ENCODE peak calls at places on chromosomes 16 and 17, in ten cellular contexts. One of them, this sample, is unnamed.
A peak's percentile ranks its signal among the peaks of the same experiment; 100 is the strongest.

GRCh38 chr16:610513-611381 is 20.0 kb upstream of the WFIKKN1 start:
- DNase-seq in HT-29: no peak
- DNase-seq in activated gamma-delta T cell treated with Interleukin-2 at 50 U/mL for 16 hours: peak; percentile 41
- DNase-seq in endothelial cell: peak; percentile 75
- DNase-seq in Panc1: no peak
- DNase-seq in neural crest cell: no peak
- DNase-seq in GM23248: peak; percentile 52
- DNase-seq in HuH-7: peak; percentile 59
- DNase-seq in progenitor cell of endocrine pancreas: no peak
- DNase-seq in NCI-H1105: no peak
- DNase-seq in this sample: no peak

GRCh38 chr17:7582401-7583252 is 1.0 kb upstream of the MPDU1 start:
- DNase-seq in activated gamma-delta T cell treated with Interleukin-2 at 50 U/mL for 16 hours: no peak
- DNase-seq in NCI-H1105: peak; percentile 11
- DNase-seq in neural crest cell: no peak
- DNase-seq in progenitor cell of endocrine pancreas: no peak
- DNase-seq in Panc1: no peak
- DNase-seq in GM23248: no peak
- DNase-seq in HT-29: no peak
- DNase-seq in HuH-7: no peak
- DNase-seq in endothelial cell: no peak
- DNase-seq in this sample: no peak

GRCh38 chr17:17151962-17152361 is 54.2 kb downstream of the PLD6 start:
- DNase-seq in Panc1: peak; percentile 63
- DNase-seq in endothelial cell: no peak
- DNase-seq in NCI-H1105: no peak
- DNase-seq in HuH-7: no peak
- DNase-seq in progenitor cell of endocrine pancreas: no peak
- DNase-seq in GM23248: peak; percentile 100
- DNase-seq in activated gamma-delta T cell treated with Interleukin-2 at 50 U/mL for 16 hours: peak; percentile 47
- DNase-seq in neural crest cell: no peak
- DNase-seq in HT-29: no peak
- DNase-seq in this sample: no peak

GRCh38 chr16:86818701-86819522 is 240.6 kb downstream of the FOXL1 start:
- DNase-seq in HT-29: no peak
- DNase-seq in HuH-7: no peak
- DNase-seq in neural crest cell: no peak
- DNase-seq in endothelial cell: no peak
- DNase-seq in activated gamma-delta T cell treated with Interleukin-2 at 50 U/mL for 16 hours: no peak
- DNase-seq in GM23248: no peak
- DNase-seq in progenitor cell of endocrine pancreas: no peak
- DNase-seq in Panc1: no peak
- DNase-seq in NCI-H1105: no peak
- DNase-seq in this sample: no peak

GRCh38 chr16:77675464-77676324 is 46.6 kb upstream of the NUDT7 start:
- DNase-seq in progenitor cell of endocrine pancreas: peak; percentile 64
- DNase-seq in activated gamma-delta T cell treated with Interleukin-2 at 50 U/mL for 16 hours: peak; percentile 53
- DNase-seq in HT-29: peak; percentile 78
- DNase-seq in HuH-7: peak; percentile 71
- DNase-seq in GM23248: peak; percentile 81
- DNase-seq in endothelial cell: peak; percentile 77
- DNase-seq in NCI-H1105: peak; percentile 41
- DNase-seq in neural crest cell: peak; percentile 71
- DNase-seq in Panc1: peak; percentile 50
- DNase-seq in this sample: peak; percentile 81

GRCh38 chr17:57350266-57350665 is 93.9 kb downstream of the MSI2 start:
- DNase-seq in activated gamma-delta T cell treated with Interleukin-2 at 50 U/mL for 16 hours: no peak
- DNase-seq in HT-29: no peak
- DNase-seq in progenitor cell of endocrine pancreas: no peak
- DNase-seq in endothelial cell: no peak
- DNase-seq in HuH-7: no peak
- DNase-seq in NCI-H1105: no peak
- DNase-seq in Panc1: no peak
- DNase-seq in GM23248: no peak
- DNase-seq in neural crest cell: no peak
- DNase-seq in this sample: no peak

GRCh38 chr16:57277586-57277985 is 6.9 kb downstream of the PLLP start:
- DNase-seq in HT-29: no peak
- DNase-seq in neural crest cell: no peak
- DNase-seq in NCI-H1105: no peak
- DNase-seq in endothelial cell: no peak
- DNase-seq in GM23248: peak; percentile 66
- DNase-seq in Panc1: peak; percentile 68
- DNase-seq in HuH-7: no peak
- DNase-seq in activated gamma-delta T cell treated with Interleukin-2 at 50 U/mL for 16 hours: peak; percentile 32
- DNase-seq in progenitor cell of endocrine pancreas: no peak
- DNase-seq in this sample: no peak

GRCh38 chr16:80058236-80058635 is 457.7 kb upstream of the MAF start:
- DNase-seq in Panc1: no peak
- DNase-seq in HT-29: no peak
- DNase-seq in activated gamma-delta T cell treated with Interleukin-2 at 50 U/mL for 16 hours: no peak
- DNase-seq in HuH-7: no peak
- DNase-seq in progenitor cell of endocrine pancreas: no peak
- DNase-seq in GM23248: no peak
- DNase-seq in NCI-H1105: no peak
- DNase-seq in endothelial cell: no peak
- DNase-seq in neural crest cell: no peak
- DNase-seq in this sample: no peak

GRCh38 chr16:21336231-21336630 is 58.1 kb upstream of the CRYM start:
- DNase-seq in HuH-7: no peak
- DNase-seq in activated gamma-delta T cell treated with Interleukin-2 at 50 U/mL for 16 hours: no peak
- DNase-seq in GM23248: peak; percentile 24
- DNase-seq in endothelial cell: no peak
- DNase-seq in neural crest cell: no peak
- DNase-seq in NCI-H1105: no peak
- DNase-seq in HT-29: no peak
- DNase-seq in progenitor cell of endocrine pancreas: no peak
- DNase-seq in Panc1: no peak
- DNase-seq in this sample: no peak

GRCh38 chr17:76997981-76998531 is 129.9 kb downstream of the MGAT5B start:
- DNase-seq in progenitor cell of endocrine pancreas: no peak
- DNase-seq in activated gamma-delta T cell treated with Interleukin-2 at 50 U/mL for 16 hours: peak; percentile 41
- DNase-seq in HT-29: no peak
- DNase-seq in NCI-H1105: no peak
- DNase-seq in HuH-7: no peak
- DNase-seq in endothelial cell: no peak
- DNase-seq in GM23248: no peak
- DNase-seq in neural crest cell: no peak
- DNase-seq in Panc1: no peak
- DNase-seq in this sample: no peak

GRCh38 chr17:61007980-61008379 is 330.3 kb downstream of the BCAS3 start:
- DNase-seq in endothelial cell: no peak
- DNase-seq in HT-29: peak; percentile 56
- DNase-seq in NCI-H1105: no peak
- DNase-seq in progenitor cell of endocrine pancreas: no peak
- DNase-seq in Panc1: no peak
- DNase-seq in GM23248: no peak
- DNase-seq in HuH-7: no peak
- DNase-seq in neural crest cell: no peak
- DNase-seq in activated gamma-delta T cell treated with Interleukin-2 at 50 U/mL for 16 hours: no peak
- DNase-seq in this sample: no peak

GRCh38 chr17:57781386-57782050 is 36.4 kb upstream of the CCDC182 start:
- DNase-seq in HT-29: no peak
- DNase-seq in endothelial cell: no peak
- DNase-seq in Panc1: no peak
- DNase-seq in GM23248: no peak
- DNase-seq in NCI-H1105: no peak
- DNase-seq in progenitor cell of endocrine pancreas: no peak
- DNase-seq in HuH-7: no peak
- DNase-seq in neural crest cell: no peak
- DNase-seq in activated gamma-delta T cell treated with Interleukin-2 at 50 U/mL for 16 hours: no peak
- DNase-seq in this sample: no peak

GRCh38 chr16:23742761-23743160 is 12.1 kb upstream of the CHP2 start:
- DNase-seq in GM23248: no peak
- DNase-seq in HuH-7: no peak
- DNase-seq in progenitor cell of endocrine pancreas: no peak
- DNase-seq in Panc1: no peak
- DNase-seq in activated gamma-delta T cell treated with Interleukin-2 at 50 U/mL for 16 hours: no peak
- DNase-seq in NCI-H1105: no peak
- DNase-seq in HT-29: no peak
- DNase-seq in neural crest cell: no peak
- DNase-seq in endothelial cell: no peak
- DNase-seq in this sample: no peak

GRCh38 chr16:64412578-64413280 is 709.1 kb downstream of the CDH11 start:
- DNase-seq in progenitor cell of endocrine pancreas: no peak
- DNase-seq in NCI-H1105: no peak
- DNase-seq in HT-29: no peak
- DNase-seq in GM23248: peak; percentile 90
- DNase-seq in Panc1: no peak
- DNase-seq in neural crest cell: no peak
- DNase-seq in activated gamma-delta T cell treated with Interleukin-2 at 50 U/mL for 16 hours: no peak
- DNase-seq in HuH-7: no peak
- DNase-seq in endothelial cell: no peak
- DNase-seq in this sample: no peak

GRCh38 chr16:88069397-88070168 is 118.3 kb downstream of the BANP start:
- DNase-seq in HuH-7: no peak
- DNase-seq in neural crest cell: no peak
- DNase-seq in HT-29: no peak
- DNase-seq in NCI-H1105: no peak
- DNase-seq in GM23248: no peak
- DNase-seq in endothelial cell: no peak
- DNase-seq in activated gamma-delta T cell treated with Interleukin-2 at 50 U/mL for 16 hours: no peak
- DNase-seq in progenitor cell of endocrine pancreas: no peak
- DNase-seq in Panc1: no peak
- DNase-seq in this sample: no peak

GRCh38 chr17:21252875-21253645 is at the start of gene NATD1:
- DNase-seq in HT-29: peak; percentile 57
- DNase-seq in Panc1: no peak
- DNase-seq in NCI-H1105: peak; percentile 85
- DNase-seq in neural crest cell: peak; percentile 56
- DNase-seq in endothelial cell: peak; percentile 71
- DNase-seq in GM23248: peak; percentile 93
- DNase-seq in progenitor cell of endocrine pancreas: peak; percentile 47
- DNase-seq in activated gamma-delta T cell treated with Interleukin-2 at 50 U/mL for 16 hours: peak; percentile 75
- DNase-seq in HuH-7: peak; percentile 75
- DNase-seq in this sample: peak; percentile 61

GRCh38 chr17:74241434-74241833 is 28.1 kb downstream of the TTYH2 start:
- DNase-seq in HT-29: no peak
- DNase-seq in endothelial cell: no peak
- DNase-seq in NCI-H1105: no peak
- DNase-seq in HuH-7: no peak
- DNase-seq in Panc1: no peak
- DNase-seq in neural crest cell: no peak
- DNase-seq in progenitor cell of endocrine pancreas: no peak
- DNase-seq in activated gamma-delta T cell treated with Interleukin-2 at 50 U/mL for 16 hours: no peak
- DNase-seq in GM23248: peak; percentile 20
- DNase-seq in this sample: no peak

GRCh38 chr17:48737330-48738043 is 8.9 kb upstream of the HOXB13 start:
- DNase-seq in HuH-7: no peak
- DNase-seq in progenitor cell of endocrine pancreas: no peak
- DNase-seq in activated gamma-delta T cell treated with Interleukin-2 at 50 U/mL for 16 hours: no peak
- DNase-seq in Panc1: no peak
- DNase-seq in endothelial cell: no peak
- DNase-seq in NCI-H1105: no peak
- DNase-seq in HT-29: no peak
- DNase-seq in neural crest cell: no peak
- DNase-seq in GM23248: no peak
- DNase-seq in this sample: no peak

GRCh38 chr16:85968041-85968920 is 69.3 kb downstream of the IRF8 start:
- DNase-seq in neural crest cell: no peak
- DNase-seq in endothelial cell: no peak
- DNase-seq in HuH-7: no peak
- DNase-seq in activated gamma-delta T cell treated with Interleukin-2 at 50 U/mL for 16 hours: no peak
- DNase-seq in GM23248: no peak
- DNase-seq in NCI-H1105: no peak
- DNase-seq in HT-29: no peak
- DNase-seq in Panc1: no peak
- DNase-seq in progenitor cell of endocrine pancreas: no peak
- DNase-seq in this sample: no peak

GRCh38 chr17:71902931-71903506 is 217.8 kb upstream of the SOX9 start:
- DNase-seq in endothelial cell: no peak
- DNase-seq in progenitor cell of endocrine pancreas: no peak
- DNase-seq in Panc1: no peak
- DNase-seq in activated gamma-delta T cell treated with Interleukin-2 at 50 U/mL for 16 hours: no peak
- DNase-seq in neural crest cell: no peak
- DNase-seq in NCI-H1105: no peak
- DNase-seq in HuH-7: no peak
- DNase-seq in GM23248: peak; percentile 58
- DNase-seq in HT-29: no peak
- DNase-seq in this sample: no peak

GRCh38 chr16:78639775-78640174 is 540.3 kb downstream of the WWOX start:
- DNase-seq in HT-29: no peak
- DNase-seq in endothelial cell: no peak
- DNase-seq in HuH-7: no peak
- DNase-seq in activated gamma-delta T cell treated with Interleukin-2 at 50 U/mL for 16 hours: no peak
- DNase-seq in GM23248: no peak
- DNase-seq in neural crest cell: no peak
- DNase-seq in progenitor cell of endocrine pancreas: no peak
- DNase-seq in NCI-H1105: no peak
- DNase-seq in Panc1: no peak
- DNase-seq in this sample: no peak

GRCh38 chr16:10579965-10580918 is at the start of gene EMP2:
- DNase-seq in progenitor cell of endocrine pancreas: peak; percentile 55
- DNase-seq in HT-29: peak; percentile 83
- DNase-seq in GM23248: peak; percentile 92
- DNase-seq in NCI-H1105: peak; percentile 79
- DNase-seq in HuH-7: peak; percentile 74
- DNase-seq in neural crest cell: peak; percentile 63
- DNase-seq in endothelial cell: peak; percentile 66
- DNase-seq in activated gamma-delta T cell treated with Interleukin-2 at 50 U/mL for 16 hours: no peak
- DNase-seq in Panc1: no peak
- DNase-seq in this sample: peak; percentile 75

GRCh38 chr16:85416267-85417109 is 196.6 kb upstream of the GSE1 start:
- DNase-seq in GM23248: peak; percentile 61
- DNase-seq in Panc1: no peak
- DNase-seq in HT-29: peak; percentile 84
- DNase-seq in NCI-H1105: no peak
- DNase-seq in progenitor cell of endocrine pancreas: no peak
- DNase-seq in activated gamma-delta T cell treated with Interleukin-2 at 50 U/mL for 16 hours: peak; percentile 74
- DNase-seq in HuH-7: peak; percentile 92
- DNase-seq in neural crest cell: peak; percentile 46
- DNase-seq in endothelial cell: peak; percentile 68
- DNase-seq in this sample: peak; percentile 73

GRCh38 chr17:61251939-61252865 is 147.4 kb upstream of the TBX2 start:
- DNase-seq in neural crest cell: no peak
- DNase-seq in HT-29: no peak
- DNase-seq in GM23248: peak; percentile 86
- DNase-seq in Panc1: no peak
- DNase-seq in progenitor cell of endocrine pancreas: no peak
- DNase-seq in activated gamma-delta T cell treated with Interleukin-2 at 50 U/mL for 16 hours: no peak
- DNase-seq in NCI-H1105: no peak
- DNase-seq in endothelial cell: no peak
- DNase-seq in HuH-7: no peak
- DNase-seq in this sample: no peak

GRCh38 chr17:73228748-73229236 is 32.9 kb downstream of the CPSF4L start:
- DNase-seq in HT-29: peak; percentile 33
- DNase-seq in HuH-7: peak; percentile 53
- DNase-seq in activated gamma-delta T cell treated with Interleukin-2 at 50 U/mL for 16 hours: peak; percentile 9
- DNase-seq in endothelial cell: no peak
- DNase-seq in progenitor cell of endocrine pancreas: no peak
- DNase-seq in neural crest cell: no peak
- DNase-seq in Panc1: no peak
- DNase-seq in NCI-H1105: no peak
- DNase-seq in GM23248: peak; percentile 95
- DNase-seq in this sample: no peak

GRCh38 chr17:82092628-82092994 is 5.4 kb downstream of the FASN start:
- DNase-seq in neural crest cell: no peak
- DNase-seq in progenitor cell of endocrine pancreas: no peak
- DNase-seq in HT-29: no peak
- DNase-seq in endothelial cell: no peak
- DNase-seq in GM23248: no peak
- DNase-seq in HuH-7: no peak
- DNase-seq in Panc1: no peak
- DNase-seq in activated gamma-delta T cell treated with Interleukin-2 at 50 U/mL for 16 hours: no peak
- DNase-seq in NCI-H1105: no peak
- DNase-seq in this sample: no peak

GRCh38 chr17:62998665-62999393 is 32.8 kb downstream of the TANC2 start:
- DNase-seq in NCI-H1105: no peak
- DNase-seq in Panc1: no peak
- DNase-seq in endothelial cell: no peak
- DNase-seq in activated gamma-delta T cell treated with Interleukin-2 at 50 U/mL for 16 hours: no peak
- DNase-seq in HuH-7: no peak
- DNase-seq in HT-29: no peak
- DNase-seq in GM23248: no peak
- DNase-seq in neural crest cell: no peak
- DNase-seq in progenitor cell of endocrine pancreas: no peak
- DNase-seq in this sample: peak; percentile 44

GRCh38 chr17:81301195-81302144 is 6.4 kb upstream of the SLC38A10 start:
- DNase-seq in neural crest cell: no peak
- DNase-seq in HuH-7: no peak
- DNase-seq in activated gamma-delta T cell treated with Interleukin-2 at 50 U/mL for 16 hours: no peak
- DNase-seq in progenitor cell of endocrine pancreas: no peak
- DNase-seq in endothelial cell: no peak
- DNase-seq in HT-29: no peak
- DNase-seq in NCI-H1105: no peak
- DNase-seq in GM23248: peak; percentile 25
- DNase-seq in Panc1: no peak
- DNase-seq in this sample: no peak

This sample was measured in NCI-H1436.